ENCODE peak calls at places on chromosomes 3 and 15, in nine cellular contexts. One of them, this sample, is unnamed.
A peak's percentile ranks its signal among the peaks of the same experiment; 100 is the strongest.

GRCh38 chr3:188683032-188683491 is 488.7 kb upstream of the TPRG1 start:
- DNase-seq in NCI-H1105 treated with DMSO at 0.1 percent for 48 hours: no peak
- DNase-seq in NCI-H1092 treated with DMSO at 0.1 percent for 48 hours: no peak
- DNase-seq in SHP77: no peak
- DNase-seq in NCI-H2081: no peak
- DNase-seq in sigmoid colon: no peak
- DNase-seq in left lung: no peak
- DNase-seq in GF-D8: no peak
- DNase-seq in GM12878: no peak
- DNase-seq in this sample: no peak

GRCh38 chr15:57436961-57437360 is 60.7 kb downstream of the CGNL1 start:
- DNase-seq in NCI-H1105 treated with DMSO at 0.1 percent for 48 hours: no peak
- DNase-seq in NCI-H1092 treated with DMSO at 0.1 percent for 48 hours: no peak
- DNase-seq in SHP77: no peak
- DNase-seq in NCI-H2081: no peak
- DNase-seq in sigmoid colon: no peak
- DNase-seq in left lung: no peak
- DNase-seq in GF-D8: no peak
- DNase-seq in GM12878: no peak
- DNase-seq in this sample: no peak

GRCh38 chr15:72375501-72375845 is 341 bp downstream of the HEXA start:
- DNase-seq in NCI-H1105 treated with DMSO at 0.1 percent for 48 hours: peak; percentile 56
- DNase-seq in NCI-H1092 treated with DMSO at 0.1 percent for 48 hours: no peak
- DNase-seq in SHP77: peak; percentile 14
- DNase-seq in NCI-H2081: no peak
- DNase-seq in sigmoid colon: no peak
- DNase-seq in left lung: peak; percentile 89
- DNase-seq in GF-D8: no peak
- DNase-seq in GM12878: no peak
- DNase-seq in this sample: no peak

GRCh38 chr15:80585544-80586018 is 109.5 kb upstream of the ABHD17C start:
- DNase-seq in NCI-H1105 treated with DMSO at 0.1 percent for 48 hours: no peak
- DNase-seq in NCI-H1092 treated with DMSO at 0.1 percent for 48 hours: no peak
- DNase-seq in SHP77: no peak
- DNase-seq in NCI-H2081: no peak
- DNase-seq in sigmoid colon: no peak
- DNase-seq in left lung: no peak
- DNase-seq in GF-D8: no peak
- DNase-seq in GM12878: no peak
- DNase-seq in this sample: no peak

GRCh38 chr3:70702132-70702531 is 389.7 kb upstream of the MDFIC2 start:
- DNase-seq in NCI-H1105 treated with DMSO at 0.1 percent for 48 hours: no peak
- DNase-seq in NCI-H1092 treated with DMSO at 0.1 percent for 48 hours: no peak
- DNase-seq in SHP77: no peak
- DNase-seq in NCI-H2081: no peak
- DNase-seq in sigmoid colon: no peak
- DNase-seq in left lung: no peak
- DNase-seq in GF-D8: no peak
- DNase-seq in GM12878: no peak
- DNase-seq in this sample: no peak

GRCh38 chr3:58952128-58952917 is 97.5 kb downstream of the CFAP20DC start:
- DNase-seq in NCI-H1105 treated with DMSO at 0.1 percent for 48 hours: no peak
- DNase-seq in NCI-H1092 treated with DMSO at 0.1 percent for 48 hours: no peak
- DNase-seq in SHP77: no peak
- DNase-seq in NCI-H2081: no peak
- DNase-seq in sigmoid colon: no peak
- DNase-seq in left lung: no peak
- DNase-seq in GF-D8: no peak
- DNase-seq in GM12878: peak; percentile 17
- DNase-seq in this sample: no peak

GRCh38 chr3:18830087-18830486 is 318.2 kb upstream of the KCNH8 start:
- DNase-seq in NCI-H1105 treated with DMSO at 0.1 percent for 48 hours: no peak
- DNase-seq in NCI-H1092 treated with DMSO at 0.1 percent for 48 hours: no peak
- DNase-seq in SHP77: no peak
- DNase-seq in NCI-H2081: no peak
- DNase-seq in sigmoid colon: no peak
- DNase-seq in left lung: no peak
- DNase-seq in GF-D8: peak; percentile 15
- DNase-seq in GM12878: no peak
- DNase-seq in this sample: no peak

GRCh38 chr15:46548989-46549388 is 914.2 kb downstream of the SQOR start:
- DNase-seq in NCI-H1105 treated with DMSO at 0.1 percent for 48 hours: no peak
- DNase-seq in NCI-H1092 treated with DMSO at 0.1 percent for 48 hours: no peak
- DNase-seq in SHP77: no peak
- DNase-seq in NCI-H2081: no peak
- DNase-seq in sigmoid colon: no peak
- DNase-seq in left lung: no peak
- DNase-seq in GF-D8: no peak
- DNase-seq in GM12878: no peak
- DNase-seq in this sample: no peak

GRCh38 chr3:178808748-178809147 is 262.9 kb downstream of the ZMAT3 start:
- DNase-seq in NCI-H1105 treated with DMSO at 0.1 percent for 48 hours: peak; percentile 32
- DNase-seq in NCI-H1092 treated with DMSO at 0.1 percent for 48 hours: no peak
- DNase-seq in SHP77: no peak
- DNase-seq in NCI-H2081: peak; percentile 71
- DNase-seq in sigmoid colon: no peak
- DNase-seq in left lung: no peak
- DNase-seq in GF-D8: no peak
- DNase-seq in GM12878: no peak
- DNase-seq in this sample: no peak

GRCh38 chr3:126512916-126513650 is 4.5 kb downstream of the UROC1 start:
- DNase-seq in NCI-H1105 treated with DMSO at 0.1 percent for 48 hours: no peak
- DNase-seq in NCI-H1092 treated with DMSO at 0.1 percent for 48 hours: no peak
- DNase-seq in SHP77: no peak
- DNase-seq in NCI-H2081: no peak
- DNase-seq in sigmoid colon: peak; percentile 42
- DNase-seq in left lung: peak; percentile 72
- DNase-seq in GF-D8: no peak
- DNase-seq in GM12878: no peak
- DNase-seq in this sample: no peak

GRCh38 chr3:67154429-67154828 is 156.3 kb downstream of the KBTBD8 start:
- DNase-seq in NCI-H1105 treated with DMSO at 0.1 percent for 48 hours: no peak
- DNase-seq in NCI-H1092 treated with DMSO at 0.1 percent for 48 hours: no peak
- DNase-seq in SHP77: no peak
- DNase-seq in NCI-H2081: no peak
- DNase-seq in sigmoid colon: no peak
- DNase-seq in left lung: peak; percentile 44
- DNase-seq in GF-D8: no peak
- DNase-seq in GM12878: no peak
- DNase-seq in this sample: peak; percentile 2

GRCh38 chr3:53114412-53115074 is 15.7 kb downstream of the RFT1 start:
- DNase-seq in NCI-H1105 treated with DMSO at 0.1 percent for 48 hours: no peak
- DNase-seq in NCI-H1092 treated with DMSO at 0.1 percent for 48 hours: no peak
- DNase-seq in SHP77: no peak
- DNase-seq in NCI-H2081: no peak
- DNase-seq in sigmoid colon: no peak
- DNase-seq in left lung: no peak
- DNase-seq in GF-D8: no peak
- DNase-seq in GM12878: no peak
- DNase-seq in this sample: no peak

GRCh38 chr3:190990898-190991297 is 128.4 kb upstream of the GMNC start:
- DNase-seq in NCI-H1105 treated with DMSO at 0.1 percent for 48 hours: no peak
- DNase-seq in NCI-H1092 treated with DMSO at 0.1 percent for 48 hours: no peak
- DNase-seq in SHP77: no peak
- DNase-seq in NCI-H2081: no peak
- DNase-seq in sigmoid colon: no peak
- DNase-seq in left lung: no peak
- DNase-seq in GF-D8: no peak
- DNase-seq in GM12878: no peak
- DNase-seq in this sample: no peak

GRCh38 chr3:102181202-102181920 is 253.5 kb upstream of the ZPLD1 start:
- DNase-seq in NCI-H1105 treated with DMSO at 0.1 percent for 48 hours: no peak
- DNase-seq in NCI-H1092 treated with DMSO at 0.1 percent for 48 hours: no peak
- DNase-seq in SHP77: peak; percentile 17
- DNase-seq in NCI-H2081: no peak
- DNase-seq in sigmoid colon: no peak
- DNase-seq in left lung: no peak
- DNase-seq in GF-D8: no peak
- DNase-seq in GM12878: no peak
- DNase-seq in this sample: peak; percentile 9

GRCh38 chr3:184234224-184234623 is 4.8 kb downstream of the VWA5B2 start:
- DNase-seq in NCI-H1105 treated with DMSO at 0.1 percent for 48 hours: no peak
- DNase-seq in NCI-H1092 treated with DMSO at 0.1 percent for 48 hours: no peak
- DNase-seq in SHP77: peak; percentile 46
- DNase-seq in NCI-H2081: no peak
- DNase-seq in sigmoid colon: no peak
- DNase-seq in left lung: peak; percentile 85
- DNase-seq in GF-D8: no peak
- DNase-seq in GM12878: no peak
- DNase-seq in this sample: no peak

GRCh38 chr3:134476977-134477376 is 8.8 kb downstream of the ANAPC13 start:
- DNase-seq in NCI-H1105 treated with DMSO at 0.1 percent for 48 hours: no peak
- DNase-seq in NCI-H1092 treated with DMSO at 0.1 percent for 48 hours: no peak
- DNase-seq in SHP77: no peak
- DNase-seq in NCI-H2081: no peak
- DNase-seq in sigmoid colon: no peak
- DNase-seq in left lung: no peak
- DNase-seq in GF-D8: no peak
- DNase-seq in GM12878: no peak
- DNase-seq in this sample: no peak

GRCh38 chr3:43434431-43434830 is 148.1 kb downstream of the SNRK start:
- DNase-seq in NCI-H1105 treated with DMSO at 0.1 percent for 48 hours: no peak
- DNase-seq in NCI-H1092 treated with DMSO at 0.1 percent for 48 hours: no peak
- DNase-seq in SHP77: no peak
- DNase-seq in NCI-H2081: no peak
- DNase-seq in sigmoid colon: no peak
- DNase-seq in left lung: no peak
- DNase-seq in GF-D8: no peak
- DNase-seq in GM12878: no peak
- DNase-seq in this sample: no peak

GRCh38 chr15:25830844-25831443 is 32.2 kb downstream of the ATP10A start:
- DNase-seq in NCI-H1105 treated with DMSO at 0.1 percent for 48 hours: no peak
- DNase-seq in NCI-H1092 treated with DMSO at 0.1 percent for 48 hours: no peak
- DNase-seq in SHP77: no peak
- DNase-seq in NCI-H2081: no peak
- DNase-seq in sigmoid colon: peak; percentile 89
- DNase-seq in left lung: no peak
- DNase-seq in GF-D8: no peak
- DNase-seq in GM12878: no peak
- DNase-seq in this sample: no peak

GRCh38 chr3:45365060-45365459 is 23.3 kb upstream of the LARS2 start:
- DNase-seq in NCI-H1105 treated with DMSO at 0.1 percent for 48 hours: no peak
- DNase-seq in NCI-H1092 treated with DMSO at 0.1 percent for 48 hours: no peak
- DNase-seq in SHP77: no peak
- DNase-seq in NCI-H2081: no peak
- DNase-seq in sigmoid colon: no peak
- DNase-seq in left lung: no peak
- DNase-seq in GF-D8: no peak
- DNase-seq in GM12878: no peak
- DNase-seq in this sample: no peak

GRCh38 chr3:111691293-111691909 is 96.3 kb upstream of the ZBED2 start:
- DNase-seq in NCI-H1105 treated with DMSO at 0.1 percent for 48 hours: peak; percentile 32
- DNase-seq in NCI-H1092 treated with DMSO at 0.1 percent for 48 hours: peak; percentile 40
- DNase-seq in SHP77: peak; percentile 4
- DNase-seq in NCI-H2081: peak; percentile 70
- DNase-seq in sigmoid colon: no peak
- DNase-seq in left lung: no peak
- DNase-seq in GF-D8: no peak
- DNase-seq in GM12878: no peak
- DNase-seq in this sample: peak; percentile 5

GRCh38 chr15:84604804-84605203 is 4.0 kb downstream of the ZSCAN2 start:
- DNase-seq in NCI-H1105 treated with DMSO at 0.1 percent for 48 hours: no peak
- DNase-seq in NCI-H1092 treated with DMSO at 0.1 percent for 48 hours: no peak
- DNase-seq in SHP77: no peak
- DNase-seq in NCI-H2081: no peak
- DNase-seq in sigmoid colon: no peak
- DNase-seq in left lung: no peak
- DNase-seq in GF-D8: no peak
- DNase-seq in GM12878: no peak
- DNase-seq in this sample: no peak

GRCh38 chr3:52704611-52705437 is 767 bp downstream of the GLT8D1 start:
- DNase-seq in NCI-H1105 treated with DMSO at 0.1 percent for 48 hours: no peak
- DNase-seq in NCI-H1092 treated with DMSO at 0.1 percent for 48 hours: no peak
- DNase-seq in SHP77: peak; percentile 31
- DNase-seq in NCI-H2081: peak; percentile 27
- DNase-seq in sigmoid colon: no peak
- DNase-seq in left lung: no peak
- DNase-seq in GF-D8: no peak
- DNase-seq in GM12878: no peak
- DNase-seq in this sample: no peak

GRCh38 chr3:141302364-141303141 is 65.8 kb upstream of the ZBTB38 start:
- DNase-seq in NCI-H1105 treated with DMSO at 0.1 percent for 48 hours: no peak
- DNase-seq in NCI-H1092 treated with DMSO at 0.1 percent for 48 hours: no peak
- DNase-seq in SHP77: no peak
- DNase-seq in NCI-H2081: no peak
- DNase-seq in sigmoid colon: no peak
- DNase-seq in left lung: no peak
- DNase-seq in GF-D8: no peak
- DNase-seq in GM12878: no peak
- DNase-seq in this sample: no peak

GRCh38 chr3:74267583-74268184 is 346.8 kb downstream of the CNTN3 start:
- DNase-seq in NCI-H1105 treated with DMSO at 0.1 percent for 48 hours: no peak
- DNase-seq in NCI-H1092 treated with DMSO at 0.1 percent for 48 hours: peak; percentile 44
- DNase-seq in SHP77: peak; percentile 68
- DNase-seq in NCI-H2081: peak; percentile 1
- DNase-seq in sigmoid colon: no peak
- DNase-seq in left lung: no peak
- DNase-seq in GF-D8: no peak
- DNase-seq in GM12878: no peak
- DNase-seq in this sample: no peak

GRCh38 chr3:52523386-52524257 is 10.0 kb downstream of the NT5DC2 start:
- DNase-seq in NCI-H1105 treated with DMSO at 0.1 percent for 48 hours: no peak
- DNase-seq in NCI-H1092 treated with DMSO at 0.1 percent for 48 hours: no peak
- DNase-seq in SHP77: no peak
- DNase-seq in NCI-H2081: no peak
- DNase-seq in sigmoid colon: peak; percentile 62
- DNase-seq in left lung: peak; percentile 76
- DNase-seq in GF-D8: no peak
- DNase-seq in GM12878: no peak
- DNase-seq in this sample: no peak

GRCh38 chr3:84265768-84266167 is 693.0 kb upstream of the CADM2 start:
- DNase-seq in NCI-H1105 treated with DMSO at 0.1 percent for 48 hours: no peak
- DNase-seq in NCI-H1092 treated with DMSO at 0.1 percent for 48 hours: no peak
- DNase-seq in SHP77: no peak
- DNase-seq in NCI-H2081: no peak
- DNase-seq in sigmoid colon: no peak
- DNase-seq in left lung: no peak
- DNase-seq in GF-D8: no peak
- DNase-seq in GM12878: no peak
- DNase-seq in this sample: no peak

GRCh38 chr3:105195260-105195659 is 171.4 kb upstream of the ALCAM start:
- DNase-seq in NCI-H1105 treated with DMSO at 0.1 percent for 48 hours: no peak
- DNase-seq in NCI-H1092 treated with DMSO at 0.1 percent for 48 hours: no peak
- DNase-seq in SHP77: no peak
- DNase-seq in NCI-H2081: peak; percentile 29
- DNase-seq in sigmoid colon: no peak
- DNase-seq in left lung: no peak
- DNase-seq in GF-D8: no peak
- DNase-seq in GM12878: no peak
- DNase-seq in this sample: no peak

GRCh38 chr15:94674251-94674650 is 442.9 kb downstream of the MCTP2 start:
- DNase-seq in NCI-H1105 treated with DMSO at 0.1 percent for 48 hours: no peak
- DNase-seq in NCI-H1092 treated with DMSO at 0.1 percent for 48 hours: no peak
- DNase-seq in SHP77: no peak
- DNase-seq in NCI-H2081: no peak
- DNase-seq in sigmoid colon: no peak
- DNase-seq in left lung: peak; percentile 37
- DNase-seq in GF-D8: no peak
- DNase-seq in GM12878: no peak
- DNase-seq in this sample: no peak

GRCh38 chr15:48112242-48112641 is 8.5 kb upstream of the SLC24A5 start:
- DNase-seq in NCI-H1105 treated with DMSO at 0.1 percent for 48 hours: peak; percentile 10
- DNase-seq in NCI-H1092 treated with DMSO at 0.1 percent for 48 hours: peak; percentile 22
- DNase-seq in SHP77: peak; percentile 43
- DNase-seq in NCI-H2081: peak; percentile 65
- DNase-seq in sigmoid colon: no peak
- DNase-seq in left lung: no peak
- DNase-seq in GF-D8: no peak
- DNase-seq in GM12878: no peak
- DNase-seq in this sample: no peak

GRCh38 chr15:80549191-80549590 is 145.0 kb downstream of the ARNT2 start:
- DNase-seq in NCI-H1105 treated with DMSO at 0.1 percent for 48 hours: no peak
- DNase-seq in NCI-H1092 treated with DMSO at 0.1 percent for 48 hours: no peak
- DNase-seq in SHP77: no peak
- DNase-seq in NCI-H2081: no peak
- DNase-seq in sigmoid colon: no peak
- DNase-seq in left lung: no peak
- DNase-seq in GF-D8: no peak
- DNase-seq in GM12878: no peak
- DNase-seq in this sample: no peak

GRCh38 chr3:131140891-131141290 is 114.2 kb downstream of the NEK11 start:
- DNase-seq in NCI-H1105 treated with DMSO at 0.1 percent for 48 hours: no peak
- DNase-seq in NCI-H1092 treated with DMSO at 0.1 percent for 48 hours: no peak
- DNase-seq in SHP77: no peak
- DNase-seq in NCI-H2081: no peak
- DNase-seq in sigmoid colon: no peak
- DNase-seq in left lung: no peak
- DNase-seq in GF-D8: no peak
- DNase-seq in GM12878: no peak
- DNase-seq in this sample: no peak